ENCODE peak calls at places on chromosome 16, in five cellular contexts. N, U, C, P and Z are unnamed samples.
A peak's percentile ranks its signal among the peaks of the same experiment; 100 is the strongest.

GRCh38 chr16:8588703-8589292 is 1.5 kb downstream of the TMEM114 start:
- DNase-seq in N (no peak), U (no peak), C (no peak), P (peak; percentile 71), Z (no peak)

GRCh38 chr16:6684076-6684673 is 648.5 kb upstream of the RBFOX1 start:
- DNase-seq in U (peak; percentile 18), P (peak; percentile 65), N (no peak), C (no peak), Z (peak; percentile 1)

GRCh38 chr16:21162661-21163151 is 4.2 kb downstream of the LDAF1 start:
- DNase-seq in P (no peak), N (peak; percentile 78), C (no peak), U (no peak), Z (peak; percentile 32)

GRCh38 chr16:74896389-74897370 is 88.2 kb downstream of the WDR59 start:
- DNase-seq in N (peak; percentile 45), C (no peak), U (peak; percentile 57), P (no peak), Z (peak; percentile 42)

GRCh38 chr16:19137621-19138128 is 23.9 kb downstream of the ITPRIPL2 start:
- DNase-seq in N (no peak), P (no peak), U (no peak), C (no peak), Z (no peak)

GRCh38 chr16:73683804-73684203 is 612.8 kb upstream of the PSMD7 start:
- DNase-seq in P (no peak), C (no peak), N (no peak), U (no peak), Z (no peak)

GRCh38 chr16:59543641-59544040 is 809.5 kb upstream of the GOT2 start:
- DNase-seq in U (peak; percentile 75), C (no peak), P (no peak), N (no peak), Z (no peak)

GRCh38 chr16:6777624-6778023 is 555.0 kb upstream of the RBFOX1 start:
- DNase-seq in U (no peak), N (no peak), P (no peak), C (no peak), Z (no peak)

GRCh38 chr16:57301126-57301817 is 16.8 kb upstream of the PLLP start:
- DNase-seq in P (no peak), U (no peak), C (no peak), N (no peak), Z (no peak)

GRCh38 chr16:28823291-28823718 is 506 bp downstream of the ATXN2L start:
- DNase-seq in U (no peak), P (peak; percentile 74), N (no peak), C (no peak), Z (no peak)

GRCh38 chr16:80117731-80118130 is 423.1 kb upstream of the DYNLRB2 start:
- DNase-seq in U (no peak), N (peak; percentile 32), P (no peak), C (no peak), Z (no peak)

GRCh38 chr16:290681-291405 is 7.9 kb downstream of the PDIA2 start:
- DNase-seq in P (no peak), U (no peak), N (no peak), C (no peak), Z (no peak)

GRCh38 chr16:48408688-48409087 is 23.5 kb upstream of the SIAH1 start:
- DNase-seq in N (peak; percentile 80), C (no peak), U (peak; percentile 92), P (no peak), Z (peak; percentile 78)

DNA sequence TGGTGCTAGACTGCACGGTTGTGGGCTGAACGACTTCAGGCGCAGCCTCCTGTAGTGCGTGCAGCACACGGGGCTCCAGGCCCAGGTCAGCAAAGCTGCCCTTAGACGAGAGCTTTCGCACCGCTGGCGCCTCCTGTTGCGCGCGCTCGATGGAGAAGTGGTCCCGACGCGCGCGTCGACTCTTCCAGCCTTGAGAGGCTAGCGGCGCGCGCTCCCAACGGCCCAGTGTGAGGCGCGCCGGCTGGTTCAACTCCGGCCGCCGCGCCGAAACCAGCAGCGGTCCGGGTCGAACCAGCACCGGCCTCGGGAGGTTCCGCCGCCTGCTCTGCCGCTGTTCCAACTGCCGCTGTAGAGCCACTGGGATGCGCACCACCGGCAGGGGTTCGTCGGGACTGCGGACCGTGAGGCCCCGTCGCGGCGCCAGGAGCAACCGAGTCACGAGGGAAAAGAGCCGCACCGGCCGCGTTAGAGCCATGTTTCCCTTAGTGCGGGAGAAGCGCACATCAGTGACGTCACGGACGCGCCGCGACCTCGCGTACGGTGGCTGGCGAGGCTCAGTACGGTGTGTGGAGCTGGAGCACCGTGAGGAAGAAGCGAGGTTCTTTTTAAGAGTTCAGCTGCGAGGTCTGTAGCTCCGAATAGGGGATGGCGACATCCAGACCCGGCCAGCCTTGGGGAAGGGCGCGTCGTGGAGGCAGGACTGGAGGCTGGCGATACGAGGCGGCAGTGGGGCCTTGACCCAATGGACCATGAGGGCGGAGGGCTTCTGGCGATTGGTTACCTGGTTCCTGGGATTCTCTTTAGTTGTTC is at the start of the genes DDX28 and DUS2:
- DNase-seq in C (peak; percentile 87), N (peak; percentile 92), U (peak; percentile 94), P (peak; percentile 96), Z (peak; percentile 94)
- TF ChIP-seq CTCF in C (no peak), N (no peak), U (no peak), P (no peak), Z (no peak)

GRCh38 chr16:64122177-64122576 is 999.7 kb downstream of the CDH11 start:
- DNase-seq in P (no peak), U (peak; percentile 10), N (no peak), C (no peak), Z (no peak)
- H3K4me3 ChIP-seq in P (no peak overlapping the region), U (no peak overlapping the region), N (no peak overlapping the region), C (no peak overlapping the region), Z (no peak overlapping the region)

GRCh38 chr16:25135239-25135878 is 23.8 kb downstream of the LCMT1 start:
- DNase-seq in N (peak; percentile 26), P (no peak), U (peak; percentile 71), C (no peak), Z (peak; percentile 40)
- TF ChIP-seq CTCF in N (peak; percentile 38), P (no peak), U (peak; percentile 60), C (no peak), Z (peak; percentile 19)

GRCh38 chr16:70434489-70435260 is 4.2 kb downstream of the ST3GAL2 start:
- DNase-seq in P (no peak), N (no peak), C (no peak), U (no peak), Z (no peak)

GRCh38 chr16:70432304-70432799 is 6.5 kb downstream of the ST3GAL2 start:
- DNase-seq in P (no peak), N (peak; percentile 48), U (no peak), C (no peak), Z (peak; percentile 49)

GRCh38 chr16:70430667-70431536 is 8.0 kb downstream of the ST3GAL2 start:
- DNase-seq in C (no peak), N (no peak), U (peak; percentile 32), P (no peak), Z (no peak)

GRCh38 chr16:70432800-70433455 is 6.0 kb downstream of the ST3GAL2 start:
- DNase-seq in P (no peak), N (peak; percentile 59), U (peak; percentile 36), C (no peak), Z (peak; percentile 49)

GRCh38 chr16:70433456-70434103 is 5.3 kb downstream of the ST3GAL2 start:
- DNase-seq in P (no peak), C (no peak), N (peak; percentile 90), U (peak; percentile 67), Z (peak; percentile 92)
- H3K4me3 ChIP-seq in P (no peak overlapping the region), C (no peak overlapping the region), N (no peak overlapping the region), U (no peak overlapping the region), Z (peak overlapping the region; percentile 2)

GRCh38 chr16:69107311-69107962 is 2.0 kb downstream of the HAS3 start:
- DNase-seq in N (peak; percentile 20), P (peak; percentile 67), U (no peak), C (no peak), Z (no peak)
- TF ChIP-seq CTCF in N (no peak), P (peak; percentile 33), U (no peak), C (no peak), Z (no peak)

DNA sequence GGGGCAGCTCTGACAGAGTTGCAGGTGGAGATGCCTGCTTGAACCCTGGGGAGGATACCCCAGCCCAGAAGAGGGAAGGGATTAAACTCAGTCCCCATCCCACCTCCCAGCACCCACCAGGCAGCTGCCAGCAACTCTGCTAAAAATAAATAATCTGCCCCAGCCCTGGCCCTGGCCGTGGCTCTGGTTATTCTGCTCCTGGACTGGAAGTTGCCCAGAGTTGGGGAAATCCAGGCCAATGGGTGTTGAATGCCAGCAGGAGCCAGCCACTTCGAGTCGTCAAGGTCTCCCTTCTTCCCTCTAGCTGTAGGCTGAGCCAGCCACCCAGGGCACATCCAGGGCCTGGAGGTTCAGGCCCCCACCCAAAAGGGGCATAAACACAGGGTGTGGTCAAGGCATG is 836 bp upstream of the RRAD start:
- DNase-seq in U (no peak), N (no peak), P (no peak), C (no peak), Z (no peak)
- H3K4me3 ChIP-seq in U (no peak overlapping the region), N (no peak overlapping the region), P (no peak overlapping the region), C (no peak overlapping the region), Z (no peak overlapping the region)

GRCh38 chr16:55501549-55502322 is 7.1 kb upstream of the LPCAT2 start:
- DNase-seq in P (peak; percentile 28), N (no peak), C (no peak), U (no peak), Z (no peak)
- TF ChIP-seq CTCF in P (peak; percentile 51), N (peak; percentile 65), C (no peak), U (peak; percentile 56), Z (peak; percentile 50)